ENCODE peak calls at places on chromosomes 2 and 18, in ten cellular contexts. C is CD8-positive, alpha-beta memory T cell; H is hypothalamus; D is MCF 10A; A is CD8-positive, alpha-beta T cell; Q is tibial artery; B is mucosa of gallbladder; L is activated naive CD4-positive, alpha-beta T cell treated with anti-CD3 and anti-CD28 coated beads, Interleukin-2, amount 50 U/mL, for 72 hours; J is fibroblast of mammary gland; X is Right ventricle myocardium inferior. I is an unnamed sample.

GRCh38 chr2:39996653-39997080 is 217.6 kb upstream of the THUMPD2 start:
- DNase-seq in D (peak; percentile 76), X (no peak), C (no peak), H (no peak), L (peak; percentile 4), J (peak; percentile 84), B (no peak), Q (no peak), A (no peak), I (peak; percentile 60)

GRCh38 chr2:56522605-56523089 is 338.9 kb downstream of the CCDC85A start:
- DNase-seq in C (no peak), B (peak; percentile 57), D (peak; percentile 52), A (no peak), J (peak; percentile 39), X (no peak), Q (no peak), L (no peak), H (no peak), I (no peak)

GRCh38 chr2:163665817-163666216 is 70.0 kb downstream of the FIGN start:
- DNase-seq in Q (no peak), X (no peak), A (no peak), J (peak; percentile 69), C (no peak), D (peak; percentile 41), B (no peak), H (no peak), L (no peak), I (no peak)

GRCh38 chr2:71393216-71393615 is 60.1 kb upstream of the DYSF start:
- DNase-seq in Q (no peak), X (no peak), L (no peak), H (no peak), C (no peak), D (no peak), A (no peak), B (no peak), J (no peak), I (no peak)

GRCh38 chr2:239261796-239262475 is 138.9 kb downstream of the HDAC4 start:
- DNase-seq in D (no peak), A (no peak), J (no peak), L (no peak), C (no peak), X (no peak), B (no peak), Q (no peak), H (no peak), I (no peak)

GRCh38 chr18:43525149-43525548 is 247.9 kb upstream of the SYT4 start:
- DNase-seq in D (peak; percentile 10), X (no peak), B (peak; percentile 55), A (no peak), J (no peak), C (no peak), L (no peak), H (no peak), Q (no peak), I (no peak)

GRCh38 chr2:179264238-179265081 is at the start of gene SESTD1:
- DNase-seq in A (peak; percentile 40), C (peak; percentile 47), H (no peak), L (peak; percentile 70), J (peak; percentile 28), Q (peak; percentile 60), X (peak; percentile 91), D (peak; percentile 53), B (peak; percentile 58), I (peak; percentile 54)

GRCh38 chr2:100747996-100748615 is 71.8 kb upstream of the NPAS2 start:
- DNase-seq in L (no peak), B (no peak), C (no peak), X (no peak), Q (no peak), J (no peak), H (no peak), A (no peak), D (no peak), I (no peak)

GRCh38 chr2:22056621-22057132 is 932.9 kb downstream of the TDRD15 start:
- DNase-seq in L (no peak), Q (no peak), D (no peak), B (no peak), A (no peak), J (no peak), C (no peak), X (no peak), H (no peak), I (no peak)

GRCh38 chr2:196266855-196267254 is 95.5 kb upstream of the STK17B start:
- DNase-seq in X (no peak), J (no peak), B (no peak), H (no peak), C (no peak), A (no peak), Q (no peak), D (no peak), L (no peak), I (no peak)

GRCh38 chr2:63861220-63861822 is 19.6 kb downstream of the UGP2 start:
- DNase-seq in D (peak; percentile 67), X (no peak), B (peak; percentile 62), J (peak; percentile 80), Q (peak; percentile 49), L (peak; percentile 43), H (no peak), A (peak; percentile 59), C (peak; percentile 51), I (peak; percentile 42)

GRCh38 chr2:40348665-40349064 is 103.2 kb downstream of the SLC8A1 start:
- DNase-seq in Q (no peak), J (peak; percentile 91), X (no peak), D (no peak), B (no peak), L (no peak), A (no peak), H (no peak), C (no peak), I (no peak)

GRCh38 chr18:13446581-13447470 is 228.3 kb downstream of the LDLRAD4 start:
- DNase-seq in A (no peak), Q (no peak), C (no peak), D (no peak), B (no peak), L (peak; percentile 53), X (no peak), H (no peak), J (no peak), I (no peak)

GRCh38 chr2:100244881-100245605 is 77.3 kb downstream of the LONRF2 start:
- DNase-seq in D (no peak), B (no peak), L (no peak), J (peak; percentile 17), C (no peak), A (no peak), X (no peak), H (no peak), Q (no peak), I (no peak)

GRCh38 chr2:28276807-28277206 is 115.9 kb upstream of the FOSL2 start:
- DNase-seq in B (no peak), A (no peak), J (peak; percentile 24), H (no peak), C (no peak), D (no peak), X (no peak), L (no peak), Q (no peak), I (no peak)

GRCh38 chr2:142291964-142292363 is 161.1 kb upstream of the LRP1B start:
- DNase-seq in D (no peak), C (no peak), X (no peak), J (no peak), Q (no peak), B (no peak), A (no peak), H (no peak), L (no peak), I (no peak)

GRCh38 chr2:158533009-158533408 is 76.3 kb downstream of the PKP4 start:
- DNase-seq in D (no peak), X (no peak), Q (no peak), L (no peak), H (no peak), J (no peak), A (no peak), B (no peak), C (no peak), I (no peak)